ENCODE peak calls at places on chromosomes 12 and 14, in nine cellular contexts. One of them, this sample, is unnamed.

GRCh38 chr12:33187409-33187808 is 252.2 kb downstream of the SYT10 start:
- DNase-seq in Calu3: peak
- DNase-seq in CD8-positive, alpha-beta T cell: no peak
- DNase-seq in fibroblast of villous mesenchyme: no peak
- DNase-seq in fibroblast of mammary gland: no peak
- DNase-seq in HFFc6: no peak
- DNase-seq in lower leg skin: no peak
- DNase-seq in HFF-Myc: no peak
- DNase-seq in H9: no peak
- DNase-seq in this sample: no peak

GRCh38 chr14:98580131-98580678 is 691.8 kb downstream of the BCL11B start:
- DNase-seq in Calu3: no peak
- DNase-seq in CD8-positive, alpha-beta T cell: no peak
- DNase-seq in fibroblast of villous mesenchyme: no peak
- DNase-seq in fibroblast of mammary gland: no peak
- DNase-seq in HFFc6: no peak
- DNase-seq in lower leg skin: no peak
- DNase-seq in HFF-Myc: no peak
- DNase-seq in H9: no peak
- DNase-seq in this sample: peak

GRCh38 chr12:109897029-109897428 is 3.0 kb upstream of the TCHP start:
- DNase-seq in Calu3: no peak
- DNase-seq in CD8-positive, alpha-beta T cell: no peak
- DNase-seq in fibroblast of villous mesenchyme: no peak
- DNase-seq in fibroblast of mammary gland: no peak
- DNase-seq in HFFc6: no peak
- DNase-seq in lower leg skin: no peak
- DNase-seq in HFF-Myc: no peak
- DNase-seq in H9: no peak
- DNase-seq in this sample: no peak

GRCh38 chr12:70822431-70822830 is 98.1 kb downstream of the PTPRR start:
- DNase-seq in Calu3: no peak
- DNase-seq in CD8-positive, alpha-beta T cell: no peak
- DNase-seq in fibroblast of villous mesenchyme: no peak
- DNase-seq in fibroblast of mammary gland: no peak
- DNase-seq in HFFc6: no peak
- DNase-seq in lower leg skin: no peak
- DNase-seq in HFF-Myc: no peak
- DNase-seq in H9: no peak
- DNase-seq in this sample: no peak

GRCh38 chr12:92769124-92769901 is 66.5 kb downstream of the PLEKHG7 start:
- DNase-seq in Calu3: no peak
- DNase-seq in CD8-positive, alpha-beta T cell: no peak
- DNase-seq in fibroblast of villous mesenchyme: no peak
- DNase-seq in fibroblast of mammary gland: no peak
- DNase-seq in HFFc6: no peak
- DNase-seq in lower leg skin: no peak
- DNase-seq in HFF-Myc: no peak
- DNase-seq in H9: no peak
- DNase-seq in this sample: no peak

GRCh38 chr14:79584679-79585078 is 626.6 kb downstream of the DIO2 start:
- DNase-seq in Calu3: peak
- DNase-seq in CD8-positive, alpha-beta T cell: no peak
- DNase-seq in fibroblast of villous mesenchyme: peak
- DNase-seq in fibroblast of mammary gland: peak
- DNase-seq in HFFc6: peak
- DNase-seq in lower leg skin: no peak
- DNase-seq in HFF-Myc: peak
- DNase-seq in H9: no peak
- DNase-seq in this sample: no peak

GRCh38 chr14:100406505-100407131 is 83.5 kb downstream of the SLC25A47 start:
- DNase-seq in Calu3: peak
- DNase-seq in CD8-positive, alpha-beta T cell: peak
- DNase-seq in fibroblast of villous mesenchyme: peak
- DNase-seq in fibroblast of mammary gland: peak
- DNase-seq in HFFc6: no peak
- DNase-seq in lower leg skin: peak
- DNase-seq in HFF-Myc: peak
- DNase-seq in H9: no peak
- DNase-seq in this sample: no peak

GRCh38 chr12:9243999-9244649 is 35.9 kb upstream of the PZP start:
- DNase-seq in Calu3: no peak
- DNase-seq in CD8-positive, alpha-beta T cell: no peak
- DNase-seq in fibroblast of villous mesenchyme: no peak
- DNase-seq in fibroblast of mammary gland: no peak
- DNase-seq in HFFc6: no peak
- DNase-seq in lower leg skin: no peak
- DNase-seq in HFF-Myc: no peak
- DNase-seq in H9: no peak
- DNase-seq in this sample: no peak

GRCh38 chr12:1922985-1923384 is 4.5 kb upstream of the CACNA2D4 start:
- DNase-seq in Calu3: no peak
- DNase-seq in CD8-positive, alpha-beta T cell: no peak
- DNase-seq in fibroblast of villous mesenchyme: no peak
- DNase-seq in fibroblast of mammary gland: no peak
- DNase-seq in HFFc6: no peak
- DNase-seq in lower leg skin: no peak
- DNase-seq in HFF-Myc: no peak
- DNase-seq in H9: peak
- DNase-seq in this sample: no peak

GRCh38 chr12:104695453-104696148 is 238.9 kb downstream of the CHST11 start:
- DNase-seq in Calu3: no peak
- DNase-seq in CD8-positive, alpha-beta T cell: peak
- DNase-seq in fibroblast of villous mesenchyme: no peak
- DNase-seq in fibroblast of mammary gland: peak
- DNase-seq in HFFc6: peak
- DNase-seq in lower leg skin: no peak
- DNase-seq in HFF-Myc: no peak
- DNase-seq in H9: no peak
- DNase-seq in this sample: no peak

GRCh38 chr14:69636051-69636639 is 24.7 kb downstream of the SUSD6 start:
- DNase-seq in Calu3: no peak
- DNase-seq in CD8-positive, alpha-beta T cell: no peak
- DNase-seq in fibroblast of villous mesenchyme: no peak
- DNase-seq in fibroblast of mammary gland: no peak
- DNase-seq in HFFc6: no peak
- DNase-seq in lower leg skin: no peak
- DNase-seq in HFF-Myc: no peak
- DNase-seq in H9: no peak
- DNase-seq in this sample: no peak

GRCh38 chr12:20040844-20041243 is 327.5 kb upstream of the PDE3A start:
- DNase-seq in Calu3: no peak
- DNase-seq in CD8-positive, alpha-beta T cell: no peak
- DNase-seq in fibroblast of villous mesenchyme: no peak
- DNase-seq in fibroblast of mammary gland: no peak
- DNase-seq in HFFc6: no peak
- DNase-seq in lower leg skin: no peak
- DNase-seq in HFF-Myc: no peak
- DNase-seq in H9: peak
- DNase-seq in this sample: no peak

GRCh38 chr12:96981053-96981452 is 74.0 kb downstream of the NEDD1 start:
- DNase-seq in Calu3: no peak
- DNase-seq in CD8-positive, alpha-beta T cell: no peak
- DNase-seq in fibroblast of villous mesenchyme: peak
- DNase-seq in fibroblast of mammary gland: peak
- DNase-seq in HFFc6: peak
- DNase-seq in lower leg skin: no peak
- DNase-seq in HFF-Myc: peak
- DNase-seq in H9: no peak
- DNase-seq in this sample: no peak

GRCh38 chr14:34029921-34030334 is 79.1 kb upstream of the EGLN3 start:
- DNase-seq in Calu3: no peak
- DNase-seq in CD8-positive, alpha-beta T cell: no peak
- DNase-seq in fibroblast of villous mesenchyme: peak
- DNase-seq in fibroblast of mammary gland: peak
- DNase-seq in HFFc6: no peak
- DNase-seq in lower leg skin: peak
- DNase-seq in HFF-Myc: peak
- DNase-seq in H9: peak
- DNase-seq in this sample: no peak

GRCh38 chr14:68404652-68405183 is 388.1 kb downstream of the ZFP36L1 start:
- DNase-seq in Calu3: no peak
- DNase-seq in CD8-positive, alpha-beta T cell: no peak
- DNase-seq in fibroblast of villous mesenchyme: no peak
- DNase-seq in fibroblast of mammary gland: no peak
- DNase-seq in HFFc6: no peak
- DNase-seq in lower leg skin: peak
- DNase-seq in HFF-Myc: no peak
- DNase-seq in H9: no peak
- DNase-seq in this sample: no peak

GRCh38 chr12:123031171-123031845 is 50.8 kb downstream of the ARL6IP4 start:
- DNase-seq in Calu3: no peak
- DNase-seq in CD8-positive, alpha-beta T cell: no peak
- DNase-seq in fibroblast of villous mesenchyme: no peak
- DNase-seq in fibroblast of mammary gland: no peak
- DNase-seq in HFFc6: no peak
- DNase-seq in lower leg skin: no peak
- DNase-seq in HFF-Myc: no peak
- DNase-seq in H9: no peak
- DNase-seq in this sample: no peak

GRCh38 chr14:30283822-30284446 is 275.0 kb upstream of the G2E3 start:
- DNase-seq in Calu3: peak
- DNase-seq in CD8-positive, alpha-beta T cell: no peak
- DNase-seq in fibroblast of villous mesenchyme: peak
- DNase-seq in fibroblast of mammary gland: peak
- DNase-seq in HFFc6: peak
- DNase-seq in lower leg skin: no peak
- DNase-seq in HFF-Myc: peak
- DNase-seq in H9: peak
- DNase-seq in this sample: peak

DNA sequence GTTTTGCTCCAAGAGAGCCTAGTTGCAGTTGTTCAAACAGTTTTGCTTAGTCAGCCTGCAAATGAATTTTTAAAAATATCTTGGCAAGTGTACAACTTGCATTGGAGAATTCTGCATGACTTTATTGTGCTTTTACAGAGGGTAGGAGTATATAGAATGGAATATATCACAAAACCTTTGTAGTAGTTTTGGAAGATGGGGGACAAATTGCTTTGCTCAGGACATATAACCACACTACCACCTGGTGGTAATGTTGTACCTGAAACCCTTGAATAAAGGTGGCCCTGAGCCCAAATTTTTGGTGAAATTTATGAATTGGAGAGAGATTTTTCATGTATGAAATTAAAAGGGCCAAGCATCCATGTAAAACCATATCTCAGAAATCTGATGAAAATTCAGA is 645.2 kb downstream of the MED13L start:
- DNase-seq in Calu3: no peak
- DNase-seq in CD8-positive, alpha-beta T cell: no peak
- DNase-seq in fibroblast of villous mesenchyme: no peak
- DNase-seq in fibroblast of mammary gland: peak
- DNase-seq in HFFc6: no peak
- DNase-seq in lower leg skin: no peak
- DNase-seq in HFF-Myc: no peak
- DNase-seq in H9: no peak
- DNase-seq in this sample: no peak
- TF ChIP-seq CTCF in Calu3: no peak
- TF ChIP-seq CTCF in CD8-positive, alpha-beta T cell: no peak
- TF ChIP-seq CTCF in fibroblast of villous mesenchyme: no peak
- TF ChIP-seq CTCF in fibroblast of mammary gland: peak
- TF ChIP-seq CTCF in HFFc6: peak
- TF ChIP-seq CTCF in lower leg skin: no peak
- TF ChIP-seq CTCF in HFF-Myc: peak
- TF ChIP-seq CTCF in H9: peak
- TF ChIP-seq CTCF in this sample: peak

GRCh38 chr14:93964281-93964680 is 12.1 kb downstream of the ASB2 start:
- DNase-seq in Calu3: no peak
- DNase-seq in CD8-positive, alpha-beta T cell: no peak
- DNase-seq in fibroblast of villous mesenchyme: no peak
- DNase-seq in fibroblast of mammary gland: no peak
- DNase-seq in HFFc6: no peak
- DNase-seq in lower leg skin: no peak
- DNase-seq in HFF-Myc: no peak
- DNase-seq in H9: no peak
- DNase-seq in this sample: no peak
- TF ChIP-seq CTCF in Calu3: no peak
- TF ChIP-seq CTCF in CD8-positive, alpha-beta T cell: no peak
- TF ChIP-seq CTCF in fibroblast of villous mesenchyme: no peak
- TF ChIP-seq CTCF in fibroblast of mammary gland: no peak
- TF ChIP-seq CTCF in HFFc6: no peak
- TF ChIP-seq CTCF in lower leg skin: no peak
- TF ChIP-seq CTCF in HFF-Myc: no peak
- TF ChIP-seq CTCF in H9: no peak
- TF ChIP-seq CTCF in this sample: no peak

DNA sequence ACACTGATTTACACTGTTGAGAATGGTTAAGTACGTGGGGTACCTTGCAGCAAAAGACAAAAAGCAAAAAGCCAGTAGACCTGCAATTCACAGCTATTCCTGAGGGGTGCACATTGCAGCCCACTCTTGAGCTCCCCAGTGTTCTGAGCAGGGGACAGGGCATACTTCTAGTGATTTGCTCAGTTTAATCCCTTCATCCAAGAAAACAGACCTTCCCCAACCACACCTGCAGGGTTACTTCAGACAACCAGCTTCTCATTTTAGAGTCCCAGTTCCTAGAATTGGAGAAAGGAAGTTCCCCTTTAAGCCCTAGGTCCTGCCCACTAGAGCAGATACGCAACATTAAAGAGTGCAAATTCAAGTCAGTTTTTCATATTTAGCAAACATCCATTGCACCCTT is 3.6 kb upstream of the WSB2 start:
- DNase-seq in Calu3: no peak
- DNase-seq in CD8-positive, alpha-beta T cell: no peak
- DNase-seq in fibroblast of villous mesenchyme: no peak
- DNase-seq in fibroblast of mammary gland: no peak
- DNase-seq in HFFc6: no peak
- DNase-seq in lower leg skin: no peak
- DNase-seq in HFF-Myc: no peak
- DNase-seq in H9: peak
- DNase-seq in this sample: peak
- TF ChIP-seq CTCF in Calu3: no peak
- TF ChIP-seq CTCF in CD8-positive, alpha-beta T cell: peak
- TF ChIP-seq CTCF in fibroblast of villous mesenchyme: peak
- TF ChIP-seq CTCF in fibroblast of mammary gland: peak
- TF ChIP-seq CTCF in HFFc6: peak
- TF ChIP-seq CTCF in lower leg skin: no peak
- TF ChIP-seq CTCF in HFF-Myc: no peak
- TF ChIP-seq CTCF in H9: peak
- TF ChIP-seq CTCF in this sample: peak

DNA sequence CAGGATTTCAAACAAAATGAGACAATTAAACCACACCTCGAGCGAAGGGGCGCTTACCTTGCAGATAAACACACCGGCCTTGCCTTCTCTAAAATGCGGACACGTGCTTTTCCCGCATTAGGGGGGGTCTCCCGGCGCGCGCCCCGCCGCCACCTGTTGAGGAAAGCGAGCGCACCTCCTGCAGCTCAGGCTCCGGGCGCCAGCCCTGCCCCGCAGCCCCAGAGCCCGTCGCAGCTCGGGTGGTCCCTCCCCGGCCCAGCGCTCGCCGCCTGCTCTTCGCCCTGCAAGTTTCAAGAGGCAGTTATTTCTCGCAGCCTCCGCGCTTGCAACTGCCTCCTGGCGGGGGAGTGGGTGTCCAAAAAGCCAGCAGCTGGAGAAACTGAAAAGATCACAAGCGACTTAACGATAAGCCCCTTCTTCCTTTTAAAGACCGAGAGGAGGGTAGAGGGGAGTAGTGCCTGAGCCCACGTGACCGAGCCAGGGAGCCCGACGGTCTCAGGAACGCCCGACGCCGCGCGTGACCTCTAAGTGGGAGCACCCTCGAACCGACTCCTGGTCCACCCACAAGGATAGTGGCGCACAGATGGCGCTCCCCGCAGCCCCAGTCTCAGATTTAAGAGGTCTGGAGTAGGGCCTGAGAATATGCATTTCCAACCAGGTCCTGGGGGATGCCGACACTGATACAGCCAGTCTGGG is at the start of gene ESR2:
- DNase-seq in Calu3: peak
- DNase-seq in CD8-positive, alpha-beta T cell: peak
- DNase-seq in fibroblast of villous mesenchyme: peak
- DNase-seq in fibroblast of mammary gland: peak
- DNase-seq in HFFc6: no peak
- DNase-seq in lower leg skin: no peak
- DNase-seq in HFF-Myc: no peak
- DNase-seq in H9: peak
- DNase-seq in this sample: peak
- TF ChIP-seq CTCF in Calu3: no peak
- TF ChIP-seq CTCF in CD8-positive, alpha-beta T cell: no peak
- TF ChIP-seq CTCF in fibroblast of villous mesenchyme: peak
- TF ChIP-seq CTCF in fibroblast of mammary gland: peak
- TF ChIP-seq CTCF in HFFc6: no peak
- TF ChIP-seq CTCF in lower leg skin: no peak
- TF ChIP-seq CTCF in HFF-Myc: peak
- TF ChIP-seq CTCF in H9: peak
- TF ChIP-seq CTCF in this sample: no peak

This sample was measured in endothelial cell.